ENCODE peak calls at places on chromosome 15, in four cellular contexts. M is uterus, Z is psoas muscle, F is thoracic aorta. S is an unnamed sample.

GRCh38 chr15:101478701-101479341 is 10.7 kb downstream of the PCSK6 start:
- DNase-seq in F (no peak), Z (no peak), M (no peak), S (no peak)

GRCh38 chr15:22952826-22953579 is 27.2 kb downstream of the CYFIP1 start:
- DNase-seq in Z (no peak), F (no peak), M (no peak), S (no peak)

GRCh38 chr15:88127477-88127799 is 129.1 kb downstream of the NTRK3 start:
- DNase-seq in Z (no peak), M (no peak), F (no peak), S (no peak)

GRCh38 chr15:95296626-95297025 is 1033.9 kb upstream of the NR2F2 start:
- DNase-seq in F (no peak), Z (no peak), M (no peak), S (no peak)

GRCh38 chr15:91385301-91385700 is 285.2 kb downstream of the SV2B start:
- DNase-seq in M (no peak), F (no peak), Z (no peak), S (no peak)

GRCh38 chr15:23570466-23570865 is 5.0 kb downstream of the MKRN3 start:
- DNase-seq in M (no peak), Z (no peak), F (no peak), S (no peak)

GRCh38 chr15:88714782-88715372 is 76.1 kb downstream of the ISG20 start:
- DNase-seq in F (no peak), M (no peak), Z (no peak), S (no peak)

GRCh38 chr15:78306176-78306774 is 6.9 kb upstream of the SKIC8 start:
- DNase-seq in M (no peak), Z (no peak), F (no peak), S (no peak)

GRCh38 chr15:85044251-85044853 is 62.7 kb downstream of the PDE8A start:
- DNase-seq in Z (peak), M (peak), F (no peak), S (no peak)

GRCh38 chr15:50107157-50107556 is 11.9 kb downstream of the ATP8B4 start:
- DNase-seq in F (no peak), M (no peak), Z (no peak), S (no peak)

GRCh38 chr15:100651253-100651652 is 48.9 kb downstream of the ASB7 start:
- DNase-seq in Z (no peak), M (no peak), F (no peak), S (no peak)

GRCh38 chr15:70525551-70525950 is 237.8 kb downstream of the UACA start:
- DNase-seq in F (no peak), M (no peak), Z (no peak), S (no peak)

GRCh38 chr15:70526974-70527325 is 236.4 kb downstream of the UACA start:
- DNase-seq in F (no peak), Z (no peak), M (no peak), S (no peak)

GRCh38 chr15:70528270-70528706 is 235.1 kb downstream of the UACA start:
- DNase-seq in F (no peak), Z (no peak), M (no peak), S (no peak)

GRCh38 chr15:70524470-70524869 is 238.9 kb downstream of the UACA start:
- DNase-seq in Z (no peak), M (no peak), F (no peak), S (no peak)

DNA sequence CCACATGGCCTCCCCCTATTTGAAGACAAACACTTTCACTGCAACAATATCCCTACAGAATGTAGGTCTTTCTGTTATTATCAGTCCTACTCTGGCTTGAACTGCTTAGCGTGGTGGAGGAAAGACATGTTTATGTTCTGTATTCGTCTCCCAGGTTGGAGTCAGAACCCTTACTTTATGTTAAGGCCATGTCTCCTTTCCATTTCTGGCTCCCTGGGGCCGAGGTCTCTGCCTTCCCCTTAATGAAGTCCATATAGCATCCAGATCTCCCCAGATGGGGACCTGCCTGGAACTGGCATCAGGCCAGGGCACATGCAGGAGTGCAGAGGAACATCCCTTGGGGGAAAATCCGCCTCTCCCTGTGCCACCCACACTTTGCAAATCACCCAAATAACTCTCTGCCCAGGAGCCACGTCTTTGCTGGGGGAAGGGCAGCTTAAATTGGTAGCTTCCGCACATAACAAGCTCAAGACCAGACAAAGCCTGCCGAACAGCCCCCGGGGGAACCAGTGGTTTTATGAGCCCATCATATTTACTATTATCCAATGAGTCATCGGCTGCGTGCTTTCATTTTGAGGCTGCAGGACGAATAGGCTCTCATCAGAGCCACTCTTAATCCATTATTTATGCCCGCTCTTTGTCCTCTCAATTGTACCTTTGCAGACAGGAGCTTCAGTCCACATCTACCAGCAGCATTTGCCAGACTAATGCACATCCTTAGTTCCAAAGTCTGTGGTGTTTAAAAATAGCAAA is 237.0 kb downstream of the UACA start:
- DNase-seq in F (no peak), M (no peak), Z (peak), S (no peak)
- H3K27ac ChIP-seq in F (no peak), M (peak), Z (no peak), S (no peak)

GRCh38 chr15:54808321-54808720 is 388.4 kb downstream of the RSL24D1 start:
- DNase-seq in Z (no peak), M (no peak), F (no peak), S (no peak)

GRCh38 chr15:54803139-54803808 is 393.5 kb downstream of the RSL24D1 start:
- DNase-seq in F (no peak), M (no peak), Z (no peak), S (no peak)

GRCh38 chr15:54803987-54804386 is 392.8 kb downstream of the RSL24D1 start:
- DNase-seq in F (no peak), Z (no peak), M (no peak), S (no peak)
- TF ChIP-seq CTCF in F (no peak), Z (no peak), M (no peak), S (no peak)

DNA sequence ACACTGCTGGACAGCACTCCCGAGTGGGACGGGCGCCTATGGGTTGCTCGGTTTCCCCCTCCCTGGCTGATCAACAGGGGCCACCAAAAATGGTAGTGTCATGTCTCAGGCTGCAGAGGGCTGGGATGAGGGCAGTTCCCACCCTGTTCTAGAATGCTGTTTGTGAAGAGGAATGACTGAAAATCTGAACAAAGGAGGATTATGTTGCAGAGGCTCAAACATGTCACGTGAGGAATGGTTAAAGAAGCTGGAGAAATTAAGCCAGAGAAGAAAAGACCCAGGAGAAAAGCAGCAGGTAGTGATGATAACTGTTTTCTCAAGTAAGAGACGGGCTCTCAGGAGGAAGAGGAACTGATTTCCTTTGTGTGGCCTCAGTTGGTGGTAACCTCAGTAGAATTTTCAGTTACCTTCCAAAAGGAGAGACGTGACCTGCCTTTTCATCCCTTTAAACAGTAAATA is 10.4 kb downstream of the SPG21 start:
- DNase-seq in M (no peak), Z (no peak), F (no peak), S (no peak)
- H3K27ac ChIP-seq in M (no peak), Z (no peak), F (no peak), S (no peak)

DNA sequence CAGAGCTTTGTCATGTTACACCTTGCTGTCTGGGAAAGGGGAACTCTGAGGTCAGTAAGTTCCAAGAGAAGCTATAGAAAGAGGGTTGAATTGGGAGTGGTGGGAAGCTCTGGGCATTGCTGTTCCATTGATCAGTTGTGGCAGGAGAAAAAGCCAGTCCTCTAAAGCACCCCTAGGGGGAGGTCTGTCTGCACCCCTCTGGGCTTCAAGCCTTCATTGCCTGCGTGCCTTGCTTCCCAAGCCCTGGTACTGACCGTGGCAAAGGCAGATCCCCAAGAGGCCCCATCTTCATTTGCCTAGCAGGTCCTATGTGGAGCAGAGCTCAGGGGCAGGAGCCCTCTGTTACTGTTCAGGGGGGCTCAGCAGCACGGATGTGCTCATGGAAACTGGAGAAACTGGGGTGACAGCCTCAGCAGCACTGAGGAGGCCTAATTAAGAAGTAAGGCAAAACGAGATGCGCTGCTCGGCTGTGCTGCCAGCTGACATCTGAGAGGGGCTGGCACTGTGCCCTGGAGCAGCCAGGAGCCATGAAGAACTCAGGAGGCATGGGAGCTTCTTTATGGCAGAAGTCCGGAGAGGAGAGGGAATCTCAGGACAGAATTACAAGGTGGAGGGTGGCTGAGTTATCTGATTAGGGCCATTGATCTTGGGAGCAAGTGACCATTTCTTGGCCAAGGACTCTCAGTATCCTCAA is 270.9 kb downstream of the RPLP1 start:
- DNase-seq in M (no peak), Z (peak), F (no peak), S (no peak)
- TF ChIP-seq CTCF in M (no peak), Z (no peak), F (no peak), S (no peak)

GRCh38 chr15:35320911-35321310 is 225.1 kb downstream of the DPH6 start:
- DNase-seq in M (no peak), Z (no peak), F (no peak), S (no peak)

GRCh38 chr15:35321926-35322325 is 224.0 kb downstream of the DPH6 start:
- DNase-seq in F (no peak), M (no peak), Z (no peak), S (no peak)

GRCh38 chr15:35320158-35320780 is 225.7 kb downstream of the DPH6 start:
- DNase-seq in Z (no peak), F (no peak), M (no peak), S (no peak)

GRCh38 chr15:35317217-35317616 is 228.7 kb downstream of the DPH6 start:
- DNase-seq in F (no peak), M (no peak), Z (no peak), S (no peak)

DNA sequence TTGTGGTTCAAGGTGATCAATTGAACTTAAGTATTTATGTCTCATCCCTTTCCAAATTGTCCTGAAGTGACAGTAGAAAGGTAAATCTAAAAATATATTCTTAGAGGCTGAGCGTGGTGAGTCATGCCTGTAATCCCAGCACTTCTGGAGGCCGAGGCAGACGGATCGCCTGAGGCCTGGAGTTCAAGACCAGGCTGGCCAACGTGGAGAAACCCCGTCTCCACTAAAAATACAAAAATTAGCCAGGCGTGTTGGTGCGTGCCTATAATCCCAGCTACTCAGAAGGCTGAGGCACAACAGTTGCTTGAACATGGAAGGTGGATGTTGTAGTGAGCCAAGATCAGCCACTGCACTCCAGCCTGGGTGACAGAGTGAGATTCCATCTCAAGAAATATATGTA is 226.6 kb downstream of the DPH6 start:
- DNase-seq in Z (no peak), F (no peak), M (no peak), S (no peak)
- H3K27ac ChIP-seq in Z (no peak), F (no peak), M (no peak), S (no peak)

GRCh38 chr15:83837946-83838571 is 184.1 kb downstream of the ADAMTSL3 start:
- DNase-seq in Z (no peak), F (no peak), M (no peak), S (peak)
- TF ChIP-seq CTCF in Z (peak), F (peak), M (no peak), S (peak)

GRCh38 chr15:74924525-74924924 is 13.3 kb downstream of the COX5A start:
- DNase-seq in M (no peak), Z (no peak), F (no peak), S (no peak)

GRCh38 chr15:74933573-74933972 is 4.3 kb downstream of the COX5A start:
- DNase-seq in F (no peak), M (no peak), Z (no peak), S (no peak)

DNA sequence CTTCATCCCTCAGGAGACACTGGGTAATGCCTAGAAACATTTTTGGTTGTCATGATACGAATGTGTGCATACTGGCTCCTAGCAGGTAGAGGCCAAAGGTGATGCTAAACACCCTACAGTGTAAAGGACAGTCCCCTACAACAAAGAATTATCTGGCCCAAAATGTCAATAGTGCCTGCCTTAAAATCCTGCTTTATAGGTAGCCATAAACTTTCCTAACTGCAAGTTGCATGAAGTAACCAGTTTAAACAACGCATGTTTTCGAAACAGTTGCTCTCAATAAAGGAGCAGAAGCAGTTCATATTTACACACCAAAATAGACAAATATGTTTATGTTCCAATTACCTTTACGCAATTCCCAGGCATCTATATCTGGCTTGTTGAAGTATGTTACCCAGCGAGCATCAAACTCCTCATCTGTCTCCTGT is 9.1 kb downstream of the COX5A start:
- DNase-seq in M (no peak), F (no peak), Z (no peak), S (no peak)
- H3K27ac ChIP-seq in M (no peak), F (no peak), Z (no peak), S (no peak)

GRCh38 chr15:62482715-62483429 is 317.8 kb upstream of the C2CD4B start:
- DNase-seq in M (no peak), F (no peak), Z (no peak), S (no peak)
- TF ChIP-seq CTCF in M (no peak), F (no peak), Z (no peak), S (no peak)

GRCh38 chr15:74406517-74406916 is 27.2 kb downstream of the SEMA7A start:
- DNase-seq in M (no peak), F (no peak), Z (no peak), S (no peak)

GRCh38 chr15:74408385-74408784 is 25.4 kb downstream of the SEMA7A start:
- DNase-seq in Z (no peak), M (no peak), F (no peak), S (no peak)

GRCh38 chr15:74405823-74406222 is 27.9 kb downstream of the SEMA7A start:
- DNase-seq in F (no peak), Z (no peak), M (no peak), S (no peak)

GRCh38 chr15:74408815-74409214 is 24.9 kb downstream of the SEMA7A start:
- DNase-seq in F (no peak), M (no peak), Z (no peak), S (no peak)

DNA sequence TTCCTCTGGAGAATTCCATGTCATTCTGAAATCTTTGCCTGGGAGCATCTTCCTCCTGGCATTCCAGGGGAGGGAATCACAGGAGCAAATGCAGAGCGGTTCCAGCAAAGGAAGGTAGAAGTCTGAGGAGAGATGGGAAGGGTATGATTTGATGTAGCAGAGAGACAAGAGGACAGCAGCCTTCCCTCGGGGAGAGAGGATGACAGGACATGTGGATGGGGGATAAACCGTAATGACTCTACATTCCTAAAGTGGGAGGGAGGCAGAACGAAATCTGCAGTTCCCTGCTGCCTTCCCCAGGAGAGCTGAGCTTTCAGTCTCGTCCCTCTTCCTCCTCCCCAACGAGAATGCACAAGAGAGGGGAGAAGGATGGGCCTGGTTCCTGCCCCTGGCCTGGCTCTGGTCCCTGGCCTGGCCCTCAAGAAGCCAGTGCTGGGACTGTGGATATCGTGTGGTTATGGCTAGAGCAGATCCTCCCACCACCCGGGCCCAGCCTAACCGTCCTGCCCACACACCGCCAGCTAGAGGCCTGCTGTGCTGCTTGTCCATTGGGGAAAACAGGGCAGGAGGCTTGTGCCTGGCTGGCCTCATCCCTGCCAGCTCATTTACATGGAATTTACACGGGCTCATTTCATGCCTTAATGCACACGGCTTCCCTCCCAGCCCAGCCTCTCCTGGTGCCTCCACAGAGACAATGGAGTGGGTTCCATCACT is 26.6 kb downstream of the SEMA7A start:
- DNase-seq in Z (no peak), F (no peak), M (peak), S (no peak)
- H3K27ac ChIP-seq in Z (no peak), F (no peak), M (peak), S (no peak)

S was measured in pancreas.